ENCODE peak calls at places on chromosomes 6 and 20, in seven cellular contexts. E is stimulated activated CD8-positive, alpha-beta memory T cell treated with anti-CD3 and anti-CD28 coated beads, Interleukin-15, amount 100 ng/mL, for 4 hours; Q is HTR-8/SVneo; Z is endothelial cell; W is stimulated activated CD4-positive, alpha-beta T cell treated with anti-CD3 and anti-CD28 coated beads, Interleukin-4, amount 100 ng/mL, for 4 hours; C is naive thymus-derived CD8-positive, alpha-beta T cell; P is T-helper 2 cell. V is an unnamed sample.

GRCh38 chr6:145483191-145483996 is 251.9 kb downstream of the EPM2A start:
- DNase-seq in E (no peak), Q (no peak), Z (no peak), W (no peak), C (no peak), P (no peak), V (no peak)

GRCh38 chr20:38334016-38334415 is 12.3 kb upstream of the LBP start:
- DNase-seq in E (no peak), Q (no peak), Z (no peak), W (no peak), C (no peak), P (no peak), V (no peak)

GRCh38 chr6:132524639-132525038 is 11.7 kb upstream of the STX7 start:
- DNase-seq in E (no peak), Q (no peak), Z (no peak), W (no peak), C (no peak), P (no peak), V (no peak)

GRCh38 chr6:49540614-49541013 is 9.9 kb upstream of the C6orf141 start:
- DNase-seq in E (no peak), Q (no peak), Z (no peak), W (no peak), C (no peak), P (no peak), V (no peak)

GRCh38 chr20:36728986-36729385 is 16.9 kb downstream of the NDRG3 start:
- DNase-seq in E (no peak), Q (peak), Z (no peak), W (no peak), C (no peak), P (no peak), V (no peak)

GRCh38 chr6:168609914-168610490 is 169.0 kb downstream of the SMOC2 start:
- DNase-seq in E (no peak), Q (no peak), Z (no peak), W (no peak), C (no peak), P (no peak), V (no peak)

GRCh38 chr6:103707596-103708325 is 1152.0 kb downstream of the HACE1 start:
- DNase-seq in E (no peak), Q (no peak), Z (no peak), W (no peak), C (no peak), P (no peak), V (no peak)

GRCh38 chr6:9621276-9621675 is 793.6 kb downstream of the TFAP2A start:
- DNase-seq in E (no peak), Q (no peak), Z (no peak), W (no peak), C (no peak), P (no peak), V (no peak)

GRCh38 chr6:121297699-121298098 is 36.6 kb downstream of the TBC1D32 start:
- DNase-seq in E (no peak), Q (no peak), Z (no peak), W (no peak), C (no peak), P (no peak), V (no peak)

GRCh38 chr6:132483779-132484679 is 28.9 kb downstream of the STX7 start:
- DNase-seq in E (no peak), Q (peak), Z (peak), W (peak), C (peak), P (peak), V (peak)

GRCh38 chr6:163231356-163232014 is 183.0 kb upstream of the QKI start:
- DNase-seq in E (no peak), Q (no peak), Z (no peak), W (no peak), C (no peak), P (no peak), V (no peak)

GRCh38 chr20:52019313-52019712 is 172.3 kb downstream of the ZFP64 start:
- DNase-seq in E (no peak), Q (no peak), Z (no peak), W (no peak), C (no peak), P (no peak), V (no peak)

GRCh38 chr6:151087861-151088598 is 151.7 kb upstream of the AKAP12 start:
- DNase-seq in E (no peak), Q (peak), Z (no peak), W (no peak), C (no peak), P (no peak), V (no peak)

GRCh38 chr6:159002432-159003160 is 2.6 kb upstream of the RSPH3 start:
- DNase-seq in E (no peak), Q (peak), Z (no peak), W (no peak), C (no peak), P (no peak), V (no peak)

GRCh38 chr6:106444777-106445507 is 84.4 kb downstream of the CRYBG1 start:
- DNase-seq in E (no peak), Q (peak), Z (peak), W (no peak), C (peak), P (peak), V (peak)

GRCh38 chr6:153101461-153101860 is 29.6 kb downstream of the RGS17 start:
- DNase-seq in E (no peak), Q (no peak), Z (no peak), W (no peak), C (no peak), P (no peak), V (no peak)

GRCh38 chr6:31042801-31043200 is 32.5 kb downstream of the MUC22 start:
- DNase-seq in E (no peak), Q (peak), Z (peak), W (peak), C (peak), P (no peak), V (no peak)

V was measured in CD4-positive, alpha-beta memory T cell.